ENCODE peak calls at places on chromosome 19, in eight cellular contexts. X is stomach, M is prostate gland, P is esophagus muscularis mucosa, J is GM23338, Y is sigmoid colon, U is transverse colon, D is H1. A is an unnamed sample. For H3K36me3, the result is how much of the 10 kb centered on the place peaks cover.

GRCh38 chr19:39997595-39998216 is 846 bp downstream of the ZNF546 start:
- DNase-seq in X (no peak), M (no peak), P (no peak), J (no peak), Y (no peak), U (no peak), D (no peak), A (no peak)

GRCh38 chr19:45526143-45526542 is 18.9 kb downstream of the VASP start:
- DNase-seq in X (peak), M (peak), P (no peak), J (peak), Y (peak), U (peak), D (peak), A (no peak)

GRCh38 chr19:18173054-18173571 is 500 bp upstream of the IFI30 start:
- DNase-seq in X (no peak), M (no peak), P (no peak), J (no peak), Y (peak), U (peak), D (no peak), A (no peak)

GRCh38 chr19:1073063-1073955 is 6.3 kb downstream of the ARHGAP45 start:
- DNase-seq in X (no peak), M (no peak), P (no peak), J (no peak), Y (no peak), U (no peak), D (no peak), A (no peak)

GRCh38 chr19:21202865-21203494 is 61.1 kb downstream of the ZNF431 start:
- DNase-seq in X (no peak), M (peak), P (no peak), J (peak), Y (no peak), U (no peak), D (peak), A (peak)

GRCh38 chr19:48473161-48473966 is 4.2 kb downstream of the CYTH2 start:
- DNase-seq in X (no peak), M (no peak), P (no peak), J (no peak), Y (no peak), U (no peak), D (no peak), A (no peak)

GRCh38 chr19:35908977-35909683 is 1.0 kb upstream of the TYROBP start:
- DNase-seq in X (peak), M (no peak), P (peak), J (no peak), Y (peak), U (peak), D (no peak), A (no peak)

GRCh38 chr19:1632462-1633268 is 19.8 kb downstream of the TCF3 start:
- DNase-seq in X (no peak), M (no peak), P (no peak), J (no peak), Y (no peak), U (peak), D (no peak), A (no peak)

GRCh38 chr19:13056052-13056660 is 46.5 kb downstream of the LYL1 start:
- DNase-seq in X (peak), M (peak), P (no peak), J (peak), Y (peak), U (peak), D (no peak), A (no peak)

GRCh38 chr19:12779162-12779993 is 4.0 kb upstream of the HOOK2 start:
- DNase-seq in X (no peak), M (no peak), P (no peak), J (peak), Y (peak), U (peak), D (no peak), A (no peak)

GRCh38 chr19:13824703-13825102 is 29.5 kb downstream of the ZSWIM4 start:
- DNase-seq in X (no peak), M (no peak), P (no peak), J (no peak), Y (no peak), U (no peak), D (no peak), A (no peak)

GRCh38 chr19:52270266-52270885 is 989 bp downstream of the ZNF766 start:
- DNase-seq in X (no peak), M (no peak), P (no peak), J (peak), Y (no peak), U (peak), D (no peak), A (no peak)

GRCh38 chr19:5967994-5968430 is 9.9 kb downstream of the RANBP3 start:
- DNase-seq in X (peak), M (peak), P (no peak), J (peak), Y (peak), U (peak), D (no peak), A (peak)

GRCh38 chr19:55212447-55212846 is 3.1 kb upstream of the PTPRH start:
- DNase-seq in X (no peak), M (no peak), P (no peak), J (peak), Y (no peak), U (peak), D (no peak), A (no peak)

GRCh38 chr19:55206664-55207500 is 2.4 kb downstream of the PTPRH start:
- DNase-seq in X (peak), M (no peak), P (peak), J (peak), Y (peak), U (peak), D (no peak), A (peak)

GRCh38 chr19:55210120-55210493 is 806 bp upstream of the PTPRH start:
- DNase-seq in X (peak), M (no peak), P (no peak), J (no peak), Y (no peak), U (no peak), D (no peak), A (peak)

GRCh38 chr19:55208880-55209429 is 346 bp downstream of the PTPRH start:
- DNase-seq in X (no peak), M (no peak), P (no peak), J (no peak), Y (no peak), U (peak), D (no peak), A (no peak)

GRCh38 chr19:55209430-55210119 is at the start of gene PTPRH:
- DNase-seq in X (peak), M (no peak), P (no peak), J (no peak), Y (no peak), U (peak), D (no peak), A (no peak)
- TF ChIP-seq POLR2AphosphoS5 in X (peak), M (no peak), P (no peak), J (no peak), Y (no peak), U (peak), D (no peak), A (no peak)

GRCh38 chr19:38711726-38712153 is 32.5 kb downstream of the CAPN12 start:
- DNase-seq in X (no peak), M (peak), P (no peak), J (no peak), Y (peak), U (peak), D (no peak), A (no peak)
- H3K36me3 ChIP-seq in X (half or more), M (under half), P (half or more), J (under half), Y (half or more), U (under half), D (half or more), A (half or more)

DNA sequence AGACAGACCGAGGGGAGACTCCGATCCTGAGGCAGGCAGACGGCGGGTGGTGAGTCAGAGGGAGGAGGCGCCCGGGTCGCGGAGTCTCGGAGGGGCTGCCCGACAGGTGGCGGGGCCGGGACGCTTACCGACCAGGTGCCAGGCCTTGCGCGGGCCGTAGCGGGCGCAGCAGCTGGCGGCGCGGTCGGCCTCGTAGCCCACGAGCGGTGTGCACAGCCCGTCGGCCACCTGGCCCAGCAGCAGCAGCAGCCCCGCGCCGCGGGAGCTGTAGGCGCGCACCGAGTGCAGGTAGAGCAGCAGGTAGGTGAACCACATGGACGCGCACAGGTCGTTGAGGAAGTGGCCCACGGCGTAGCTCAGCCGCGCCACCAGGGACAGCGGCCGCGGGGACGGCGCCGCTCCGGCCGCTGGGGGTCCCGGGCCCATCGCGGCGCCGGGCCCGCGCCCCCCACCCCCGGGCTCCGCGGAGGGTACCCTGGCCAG is 367 bp downstream of the MFSD12 start:
- DNase-seq in X (peak), M (peak), P (no peak), J (peak), Y (peak), U (peak), D (no peak), A (no peak)
- TF ChIP-seq POLR2AphosphoS5 in X (no peak), M (no peak), P (no peak), J (no peak), Y (no peak), U (no peak), D (no peak), A (no peak)

GRCh38 chr19:4707956-4708650 is 15.5 kb downstream of the DPP9 start:
- DNase-seq in X (peak), M (no peak), P (no peak), J (no peak), Y (peak), U (peak), D (no peak), A (no peak)

GRCh38 chr19:4709440-4710280 is 14.0 kb downstream of the DPP9 start:
- DNase-seq in X (peak), M (no peak), P (no peak), J (no peak), Y (no peak), U (no peak), D (no peak), A (no peak)

GRCh38 chr19:4711211-4711610 is 12.4 kb downstream of the DPP9 start:
- DNase-seq in X (no peak), M (no peak), P (no peak), J (no peak), Y (no peak), U (no peak), D (no peak), A (no peak)

GRCh38 chr19:4712771-4713170 is 10.9 kb downstream of the DPP9 start:
- DNase-seq in X (no peak), M (no peak), P (no peak), J (no peak), Y (no peak), U (no peak), D (no peak), A (no peak)

DNA sequence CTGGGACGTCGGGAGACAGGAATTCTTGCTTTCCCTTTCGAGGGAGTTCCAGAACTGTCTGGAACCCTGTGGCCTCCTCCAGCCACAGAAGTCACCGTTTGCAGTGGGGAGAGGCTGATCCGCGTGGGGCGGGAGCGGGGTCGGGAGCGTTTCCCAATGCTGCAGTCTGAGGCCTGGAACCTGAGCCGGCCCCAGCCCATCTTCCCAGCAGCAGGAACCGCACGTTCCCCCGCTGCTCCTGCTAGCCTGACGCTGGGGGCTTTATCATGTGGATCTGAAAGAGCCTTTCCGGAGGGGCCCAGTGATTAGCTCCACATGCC is 13.4 kb downstream of the DPP9 start:
- DNase-seq in X (no peak), M (no peak), P (no peak), J (no peak), Y (no peak), U (no peak), D (no peak), A (no peak)
- H3K36me3 ChIP-seq in X (half or more), M (under half), P (half or more), J (under half), Y (half or more), U (under half), D (under half), A (under half)

GRCh38 chr19:55228403-55229031 is at the start of gene TMEM86B:
- DNase-seq in X (peak), M (no peak), P (no peak), J (no peak), Y (no peak), U (no peak), D (no peak), A (no peak)
- TF ChIP-seq POLR2AphosphoS5 in X (peak), M (no peak), P (no peak), J (no peak), Y (no peak), U (no peak), D (no peak), A (no peak)

GRCh38 chr19:8109455-8109854 is 39.9 kb downstream of the FBN3 start:
- DNase-seq in X (no peak), M (no peak), P (no peak), J (no peak), Y (no peak), U (no peak), D (no peak), A (no peak)

GRCh38 chr19:8110931-8111330 is 38.5 kb downstream of the FBN3 start:
- DNase-seq in X (no peak), M (no peak), P (no peak), J (no peak), Y (no peak), U (no peak), D (no peak), A (no peak)

GRCh38 chr19:8107301-8107903 is 42.0 kb downstream of the FBN3 start:
- DNase-seq in X (no peak), M (no peak), P (no peak), J (no peak), Y (no peak), U (no peak), D (no peak), A (no peak)

GRCh38 chr19:8109890-8110662 is 39.3 kb downstream of the FBN3 start:
- DNase-seq in X (no peak), M (no peak), P (no peak), J (no peak), Y (no peak), U (no peak), D (no peak), A (no peak)

DNA sequence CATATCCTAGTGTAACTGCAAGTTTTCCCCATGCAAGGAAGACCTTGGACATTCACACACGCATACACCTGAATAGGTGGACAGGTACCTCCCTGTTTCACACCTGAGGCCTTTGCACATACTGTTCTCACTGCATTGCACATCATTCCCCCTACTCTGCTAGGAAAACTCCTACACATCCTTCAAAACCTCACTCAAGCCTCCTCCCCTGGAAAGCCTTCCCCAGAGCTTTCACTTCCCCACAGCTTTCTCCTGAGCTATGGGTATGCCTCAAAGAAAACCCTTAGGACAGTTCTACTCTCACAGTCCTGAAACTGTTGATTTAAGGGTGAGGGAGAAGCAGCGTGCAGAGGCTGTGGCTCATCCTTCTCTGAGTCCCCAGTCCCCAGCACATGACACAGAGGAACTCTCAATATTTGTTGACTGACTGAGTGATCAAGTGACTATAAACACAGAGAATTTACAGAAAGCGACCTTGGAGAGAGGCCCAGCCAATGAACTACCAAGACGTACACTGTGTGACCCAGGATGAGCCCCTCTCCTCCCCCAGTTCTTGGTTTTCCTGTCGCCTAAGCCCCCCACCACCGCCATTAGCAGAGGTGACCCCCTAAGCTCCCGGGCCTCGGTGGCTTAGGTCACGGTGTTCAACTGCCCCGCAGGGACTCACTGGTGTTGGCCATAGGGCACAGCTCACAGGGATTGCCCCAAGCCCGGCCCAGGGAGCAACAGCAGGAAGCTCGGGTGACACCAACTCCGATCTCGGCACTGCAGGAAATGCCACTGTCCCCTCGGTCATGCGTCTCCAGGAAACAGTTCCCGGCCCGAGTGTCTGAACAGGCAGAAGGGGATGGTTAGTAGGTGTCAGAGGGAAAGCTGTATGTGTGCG is 40.6 kb downstream of the FBN3 start:
- DNase-seq in X (no peak), M (no peak), P (no peak), J (no peak), Y (no peak), U (no peak), D (no peak), A (no peak)
- H3K36me3 ChIP-seq in X (under half), M (under half), P (under half), J (under half), Y (under half), U (under half), D (under half), A (under half)